ENCODE peak calls at places on chromosomes 3 and 15, in four cellular contexts. V is right lobe of liver, M is adrenal gland, B is heart left ventricle. K is an unnamed sample.

GRCh38 chr3:99532246-99532645 is 106.1 kb upstream of the COL8A1 start:
- DNase-seq in B (no peak), V (no peak), M (peak), K (no peak)

GRCh38 chr3:71509024-71509423 is 74.5 kb downstream of the FOXP1 start:
- DNase-seq in M (no peak), B (no peak), V (no peak), K (no peak)

GRCh38 chr3:172648736-172649135 is 62.1 kb downstream of the NCEH1 start:
- DNase-seq in V (no peak), M (no peak), B (no peak), K (no peak)

GRCh38 chr15:100733088-100733487 is 130.7 kb downstream of the ASB7 start:
- DNase-seq in B (no peak), V (no peak), M (no peak), K (no peak)

GRCh38 chr15:65620833-65621232 is 905 bp upstream of the SLC24A1 start:
- DNase-seq in V (no peak), B (no peak), M (no peak), K (no peak)

GRCh38 chr3:133377396-133377795 is 22.5 kb upstream of the BFSP2 start:
- DNase-seq in B (no peak), M (peak), V (no peak), K (no peak)

GRCh38 chr3:4723921-4724698 is 231.0 kb downstream of the ITPR1 start:
- DNase-seq in B (no peak), V (peak), M (peak), K (no peak)

GRCh38 chr3:132773071-132773619 is 50.9 kb upstream of the NPHP3 start:
- DNase-seq in B (no peak), M (no peak), V (no peak), K (no peak)

GRCh38 chr3:33911525-33912322 is 113.3 kb downstream of the PDCD6IP start:
- DNase-seq in V (no peak), M (no peak), B (no peak), K (no peak)

GRCh38 chr3:43171770-43172169 is 65.9 kb upstream of the POMGNT2 start:
- DNase-seq in B (no peak), V (no peak), M (peak), K (no peak)

GRCh38 chr15:80404057-80404718 is at the start of gene ARNT2:
- DNase-seq in M (no peak), V (no peak), B (no peak), K (no peak)

GRCh38 chr15:66069751-66070150 is 183.8 kb downstream of the MEGF11 start:
- DNase-seq in M (no peak), B (no peak), V (no peak), K (no peak)

GRCh38 chr3:155065537-155065936 is 14.6 kb upstream of the MME start:
- DNase-seq in M (no peak), V (no peak), B (no peak), K (no peak)

GRCh38 chr3:45611619-45612018 is 17.1 kb downstream of the LIMD1 start:
- DNase-seq in B (no peak), V (no peak), M (no peak), K (no peak)

GRCh38 chr15:84108725-84109124 is 126.8 kb upstream of the GOLGA6L4 start:
- DNase-seq in B (no peak), M (no peak), V (no peak), K (no peak)
- TF ChIP-seq CTCF in B (no peak), M (no peak), V (no peak), K (peak)

DNA sequence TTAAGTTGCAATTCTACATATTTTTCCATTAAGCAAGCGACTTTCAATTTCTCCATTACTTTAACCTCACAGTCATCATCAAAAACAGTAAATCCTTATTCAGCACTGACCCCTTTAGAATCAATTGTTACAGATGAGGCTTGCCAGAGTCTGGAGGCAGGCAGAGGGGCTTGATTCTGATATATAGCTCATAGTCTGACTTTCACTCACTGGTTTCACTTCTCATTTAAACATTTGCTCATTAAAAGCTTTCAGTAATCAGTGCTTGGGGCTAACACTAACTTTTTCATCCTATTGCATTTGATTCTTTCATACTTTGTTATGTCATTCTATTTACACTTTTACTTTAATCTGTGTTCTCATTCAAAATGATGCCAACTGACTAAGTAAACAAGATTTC is 88.4 kb downstream of the PYDC2 start:
- DNase-seq in M (no peak), B (no peak), V (no peak), K (no peak)
- TF ChIP-seq CTCF in M (no peak), B (no peak), V (no peak), K (no peak)

DNA sequence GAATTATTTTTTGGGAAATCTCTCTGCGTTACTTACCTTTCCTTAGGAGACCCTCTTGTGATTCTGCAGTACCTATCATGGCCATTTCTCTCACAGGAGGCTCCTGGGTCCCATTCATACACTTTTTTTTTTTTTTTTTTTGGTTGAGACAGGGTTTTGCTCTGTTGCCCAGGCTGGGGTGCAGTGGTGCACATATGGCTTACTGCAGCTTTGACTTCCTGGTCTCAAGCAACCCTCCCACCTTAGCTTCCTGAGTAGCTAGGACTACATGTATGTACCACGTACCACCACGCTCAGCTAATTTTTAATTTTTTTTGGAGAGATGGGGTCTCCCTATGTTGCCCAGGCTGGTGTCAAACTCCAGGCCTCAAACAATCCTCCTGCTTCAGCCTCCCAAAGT is 36.1 kb downstream of the TRAK1 start:
- DNase-seq in M (no peak), B (no peak), V (no peak), K (no peak)
- TF ChIP-seq CTCF in M (no peak), B (no peak), V (no peak), K (no peak)

GRCh38 chr15:98804057-98804380 is 155.7 kb downstream of the IGF1R start:
- DNase-seq in M (no peak), V (no peak), B (no peak), K (no peak)

GRCh38 chr15:98803228-98804056 is 155.1 kb downstream of the IGF1R start:
- DNase-seq in M (no peak), V (no peak), B (no peak), K (no peak)

GRCh38 chr15:98807262-98807661 is 158.9 kb downstream of the IGF1R start:
- DNase-seq in V (no peak), M (no peak), B (no peak), K (no peak)

GRCh38 chr15:98806275-98806895 is 158.0 kb downstream of the IGF1R start:
- DNase-seq in M (no peak), B (no peak), V (no peak), K (no peak)

DNA sequence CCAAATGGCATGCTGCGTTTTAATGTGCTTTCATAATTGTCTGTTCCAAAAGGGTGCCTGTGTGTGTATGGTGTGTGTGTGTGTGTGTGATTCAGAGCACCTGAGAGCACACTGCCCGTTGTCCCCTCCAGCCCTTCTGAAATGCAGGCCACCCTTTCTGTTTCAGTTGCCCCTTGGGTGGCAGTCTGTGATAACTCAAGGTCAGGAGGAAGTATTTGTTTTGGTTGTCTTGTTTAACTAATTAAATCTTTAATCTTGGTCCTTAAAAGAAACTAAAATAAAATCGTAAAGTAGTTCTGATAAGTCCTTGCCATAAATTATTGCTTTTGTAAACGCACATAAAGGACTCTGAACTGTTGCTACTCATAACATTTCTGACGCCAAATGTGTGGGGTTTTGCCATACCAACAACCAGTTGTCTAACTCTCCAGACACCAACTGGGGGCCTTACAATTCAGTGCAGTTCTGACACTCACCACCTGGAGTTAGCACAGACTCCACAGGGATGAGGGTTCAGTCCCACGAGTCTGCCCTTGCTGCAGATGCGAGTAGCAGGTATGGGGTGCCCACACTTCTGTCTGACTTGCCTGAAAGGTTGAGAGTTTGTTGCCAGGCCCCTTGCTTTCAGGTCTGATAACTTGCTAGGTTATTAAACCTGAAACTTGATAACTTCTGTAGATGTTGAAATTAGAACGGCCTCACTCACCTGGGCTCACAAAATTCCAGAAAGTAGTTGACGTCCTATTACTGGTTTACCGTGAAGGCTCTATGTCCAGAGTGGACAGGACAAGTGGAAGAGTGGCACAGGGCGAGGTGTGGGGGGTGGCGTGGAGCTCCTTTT is 157.3 kb downstream of the IGF1R start:
- DNase-seq in B (no peak), V (no peak), M (no peak), K (no peak)
- TF ChIP-seq CTCF in B (no peak), V (no peak), M (no peak), K (peak)

GRCh38 chr3:178277605-178278004 is 258.6 kb upstream of the KCNMB2 start:
- DNase-seq in V (no peak), M (no peak), B (no peak), K (no peak)
- TF ChIP-seq CTCF in V (no peak), M (no peak), B (no peak), K (no peak)

DNA sequence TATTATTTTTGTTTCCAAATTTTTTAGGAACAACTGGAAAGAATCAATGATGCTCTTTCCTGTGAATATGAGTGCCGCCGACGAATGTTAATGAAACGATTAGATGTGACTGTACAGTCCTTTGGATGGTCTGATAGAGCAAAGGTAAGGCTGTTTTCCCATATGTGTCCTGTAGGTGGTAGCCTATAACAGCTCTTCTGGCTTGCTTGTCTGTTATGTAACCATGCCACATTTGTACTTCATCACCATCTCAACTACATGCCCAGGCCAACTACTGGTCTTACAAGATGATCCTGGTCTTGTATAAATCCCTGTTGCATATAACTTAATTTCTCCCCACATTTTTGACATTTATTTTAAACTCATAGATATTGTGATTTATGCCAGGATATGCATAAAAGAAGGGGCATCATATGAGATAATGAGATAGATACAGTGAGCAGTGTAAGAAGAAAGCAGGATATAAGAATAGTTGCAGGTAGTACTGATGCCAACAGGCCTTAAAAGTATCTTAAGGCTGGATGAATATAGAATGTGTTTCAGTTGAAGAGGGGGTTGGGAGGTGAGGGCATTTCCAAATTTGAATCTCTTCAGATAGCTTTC is 20.3 kb downstream of the FAM98B start:
- DNase-seq in M (peak), B (no peak), V (no peak), K (no peak)
- TF ChIP-seq CTCF in M (peak), B (peak), V (peak), K (peak)

K was measured in chondrocyte.